ENCODE peak calls at places on chromosomes 12 and 14, in five cellular contexts. One of them, this sample, is unnamed.

GRCh38 chr12:18849080-18849479 is 111.2 kb downstream of the CAPZA3 start:
- DNase-seq in mesendoderm: peak; percentile 18
- DNase-seq in trophoblast cell: peak; percentile 14
- DNase-seq in IMR-90: peak; percentile 88
- DNase-seq in neuronal stem cell: no peak
- DNase-seq in this sample: no peak

GRCh38 chr14:94163806-94164205 is 10.3 kb upstream of the PPP4R4 start:
- DNase-seq in mesendoderm: peak; percentile 65
- DNase-seq in trophoblast cell: no peak
- DNase-seq in IMR-90: no peak
- DNase-seq in neuronal stem cell: no peak
- DNase-seq in this sample: no peak

GRCh38 chr14:104820669-104821228 is 19.8 kb downstream of the ZBTB42 start:
- DNase-seq in mesendoderm: peak; percentile 87
- DNase-seq in trophoblast cell: peak; percentile 48
- DNase-seq in IMR-90: peak; percentile 72
- DNase-seq in neuronal stem cell: no peak
- DNase-seq in this sample: peak; percentile 49

GRCh38 chr12:47214771-47215170 is 135.0 kb upstream of the AMIGO2 start:
- DNase-seq in mesendoderm: no peak
- DNase-seq in trophoblast cell: no peak
- DNase-seq in IMR-90: no peak
- DNase-seq in neuronal stem cell: no peak
- DNase-seq in this sample: no peak

GRCh38 chr12:78865297-78865955 is 852 bp downstream of the SYT1 start:
- DNase-seq in mesendoderm: no peak
- DNase-seq in trophoblast cell: no peak
- DNase-seq in IMR-90: no peak
- DNase-seq in neuronal stem cell: no peak
- DNase-seq in this sample: no peak

GRCh38 chr12:123064885-123065619 is 84.6 kb downstream of the ARL6IP4 start:
- DNase-seq in mesendoderm: no peak
- DNase-seq in trophoblast cell: no peak
- DNase-seq in IMR-90: no peak
- DNase-seq in neuronal stem cell: no peak
- DNase-seq in this sample: no peak

GRCh38 chr12:3158851-3159465 is 81.8 kb downstream of the TSPAN9 start:
- DNase-seq in mesendoderm: no peak
- DNase-seq in trophoblast cell: no peak
- DNase-seq in IMR-90: peak; percentile 75
- DNase-seq in neuronal stem cell: no peak
- DNase-seq in this sample: no peak

GRCh38 chr14:80959448-80960006 is 4.1 kb downstream of the TSHR start:
- DNase-seq in mesendoderm: no peak
- DNase-seq in trophoblast cell: no peak
- DNase-seq in IMR-90: no peak
- DNase-seq in neuronal stem cell: no peak
- DNase-seq in this sample: no peak

GRCh38 chr12:95637471-95638155 is 86.3 kb upstream of the USP44 start:
- DNase-seq in mesendoderm: no peak
- DNase-seq in trophoblast cell: peak; percentile 87
- DNase-seq in IMR-90: peak; percentile 100
- DNase-seq in neuronal stem cell: no peak
- DNase-seq in this sample: no peak

GRCh38 chr12:80837342-80837978 is 100.3 kb downstream of the LIN7A start:
- DNase-seq in mesendoderm: peak; percentile 96
- DNase-seq in trophoblast cell: peak; percentile 82
- DNase-seq in IMR-90: peak; percentile 76
- DNase-seq in neuronal stem cell: peak; percentile 51
- DNase-seq in this sample: peak; percentile 34

GRCh38 chr12:68447807-68448138 is 115.6 kb upstream of the MDM1 start:
- DNase-seq in mesendoderm: no peak
- DNase-seq in trophoblast cell: no peak
- DNase-seq in IMR-90: no peak
- DNase-seq in neuronal stem cell: no peak
- DNase-seq in this sample: no peak

GRCh38 chr14:22837059-22837749 is 819 bp downstream of the MMP14 start:
- DNase-seq in mesendoderm: peak; percentile 67
- DNase-seq in trophoblast cell: peak; percentile 67
- DNase-seq in IMR-90: peak; percentile 63
- DNase-seq in neuronal stem cell: no peak
- DNase-seq in this sample: peak; percentile 74

GRCh38 chr12:116920939-116921338 is 10.2 kb downstream of the FBXW8 start:
- DNase-seq in mesendoderm: no peak
- DNase-seq in trophoblast cell: no peak
- DNase-seq in IMR-90: no peak
- DNase-seq in neuronal stem cell: no peak
- DNase-seq in this sample: no peak

GRCh38 chr12:129483494-129483893 is 420.3 kb downstream of the TMEM132D start:
- DNase-seq in mesendoderm: no peak
- DNase-seq in trophoblast cell: no peak
- DNase-seq in IMR-90: no peak
- DNase-seq in neuronal stem cell: no peak
- DNase-seq in this sample: no peak

GRCh38 chr14:34013714-34014055 is 62.8 kb upstream of the EGLN3 start:
- DNase-seq in mesendoderm: no peak
- DNase-seq in trophoblast cell: no peak
- DNase-seq in IMR-90: no peak
- DNase-seq in neuronal stem cell: no peak
- DNase-seq in this sample: no peak

GRCh38 chr14:56126514-56126913 is 8.3 kb downstream of the PELI2 start:
- DNase-seq in mesendoderm: no peak
- DNase-seq in trophoblast cell: no peak
- DNase-seq in IMR-90: no peak
- DNase-seq in neuronal stem cell: no peak
- DNase-seq in this sample: no peak

GRCh38 chr12:92466391-92467305 is 236.1 kb upstream of the PLEKHG7 start:
- DNase-seq in mesendoderm: peak; percentile 5
- DNase-seq in trophoblast cell: peak; percentile 55
- DNase-seq in IMR-90: peak; percentile 62
- DNase-seq in neuronal stem cell: peak; percentile 45
- DNase-seq in this sample: peak; percentile 49

GRCh38 chr12:116962197-116962596 is 51.4 kb downstream of the FBXW8 start:
- DNase-seq in mesendoderm: no peak
- DNase-seq in trophoblast cell: no peak
- DNase-seq in IMR-90: no peak
- DNase-seq in neuronal stem cell: no peak
- DNase-seq in this sample: no peak

GRCh38 chr14:72851660-72852059 is 42.2 kb downstream of the DPF3 start:
- DNase-seq in mesendoderm: no peak
- DNase-seq in trophoblast cell: no peak
- DNase-seq in IMR-90: no peak
- DNase-seq in neuronal stem cell: no peak
- DNase-seq in this sample: no peak

GRCh38 chr12:53750812-53751335 is 905 bp downstream of the CISTR start:
- DNase-seq in mesendoderm: peak; percentile 34
- DNase-seq in trophoblast cell: no peak
- DNase-seq in IMR-90: peak; percentile 19
- DNase-seq in neuronal stem cell: no peak
- DNase-seq in this sample: peak; percentile 67

GRCh38 chr12:42332301-42332894 is 6.4 kb downstream of the PPHLN1 start:
- DNase-seq in mesendoderm: peak; percentile 12
- DNase-seq in trophoblast cell: peak; percentile 74
- DNase-seq in IMR-90: peak; percentile 51
- DNase-seq in neuronal stem cell: no peak
- DNase-seq in this sample: no peak

GRCh38 chr14:36176524-36176923 is at the start of gene PTCSC3:
- DNase-seq in mesendoderm: no peak
- DNase-seq in trophoblast cell: no peak
- DNase-seq in IMR-90: no peak
- DNase-seq in neuronal stem cell: no peak
- DNase-seq in this sample: no peak

GRCh38 chr14:104023325-104024055 is 62.0 kb upstream of the ASPG start:
- DNase-seq in mesendoderm: no peak
- DNase-seq in trophoblast cell: no peak
- DNase-seq in IMR-90: no peak
- DNase-seq in neuronal stem cell: no peak
- DNase-seq in this sample: no peak

GRCh38 chr12:120406080-120406479 is 31.8 kb upstream of the COX6A1 start:
- DNase-seq in mesendoderm: no peak
- DNase-seq in trophoblast cell: no peak
- DNase-seq in IMR-90: no peak
- DNase-seq in neuronal stem cell: no peak
- DNase-seq in this sample: no peak

GRCh38 chr14:67999693-68000384 is 180.3 kb downstream of the RAD51B start:
- DNase-seq in mesendoderm: no peak
- DNase-seq in trophoblast cell: peak; percentile 36
- DNase-seq in IMR-90: peak; percentile 86
- DNase-seq in neuronal stem cell: no peak
- DNase-seq in this sample: no peak

GRCh38 chr12:96305665-96306064 is 94.6 kb downstream of the CDK17 start:
- DNase-seq in mesendoderm: no peak
- DNase-seq in trophoblast cell: no peak
- DNase-seq in IMR-90: no peak
- DNase-seq in neuronal stem cell: no peak
- DNase-seq in this sample: no peak

GRCh38 chr12:19093218-19093617 is 36.3 kb upstream of the PLEKHA5 start:
- DNase-seq in mesendoderm: no peak
- DNase-seq in trophoblast cell: no peak
- DNase-seq in IMR-90: peak; percentile 65
- DNase-seq in neuronal stem cell: no peak
- DNase-seq in this sample: no peak

GRCh38 chr14:89351364-89351957 is 65.6 kb downstream of the FOXN3 start:
- DNase-seq in mesendoderm: peak; percentile 66
- DNase-seq in trophoblast cell: no peak
- DNase-seq in IMR-90: peak; percentile 42
- DNase-seq in neuronal stem cell: no peak
- DNase-seq in this sample: peak; percentile 38

GRCh38 chr14:95557291-95557690 is 22.4 kb downstream of the GLRX5 start:
- DNase-seq in mesendoderm: no peak
- DNase-seq in trophoblast cell: no peak
- DNase-seq in IMR-90: no peak
- DNase-seq in neuronal stem cell: no peak
- DNase-seq in this sample: no peak

GRCh38 chr14:33570717-33571058 is 380.2 kb downstream of the EGLN3 start:
- DNase-seq in mesendoderm: no peak
- DNase-seq in trophoblast cell: no peak
- DNase-seq in IMR-90: no peak
- DNase-seq in neuronal stem cell: no peak
- DNase-seq in this sample: no peak

GRCh38 chr14:24379907-24380746 is 12.1 kb downstream of the NFATC4 start:
- DNase-seq in mesendoderm: no peak
- DNase-seq in trophoblast cell: no peak
- DNase-seq in IMR-90: no peak
- DNase-seq in neuronal stem cell: no peak
- DNase-seq in this sample: no peak

GRCh38 chr12:106839343-106839742 is 64.9 kb downstream of the RIC8B start:
- DNase-seq in mesendoderm: peak; percentile 14
- DNase-seq in trophoblast cell: no peak
- DNase-seq in IMR-90: no peak
- DNase-seq in neuronal stem cell: no peak
- DNase-seq in this sample: no peak

GRCh38 chr12:124309744-124310143 is 14.9 kb downstream of the RFLNA start:
- DNase-seq in mesendoderm: no peak
- DNase-seq in trophoblast cell: no peak
- DNase-seq in IMR-90: no peak
- DNase-seq in neuronal stem cell: no peak
- DNase-seq in this sample: no peak

GRCh38 chr12:20629414-20630156 is 65.5 kb upstream of the SLCO1C1 start:
- DNase-seq in mesendoderm: no peak
- DNase-seq in trophoblast cell: no peak
- DNase-seq in IMR-90: peak; percentile 21
- DNase-seq in neuronal stem cell: no peak
- DNase-seq in this sample: no peak

GRCh38 chr12:65168606-65169310 is 625 bp upstream of the LEMD3 start:
- DNase-seq in mesendoderm: no peak
- DNase-seq in trophoblast cell: no peak
- DNase-seq in IMR-90: no peak
- DNase-seq in neuronal stem cell: peak; percentile 4
- DNase-seq in this sample: no peak

GRCh38 chr12:65170245-65170881 is 980 bp downstream of the LEMD3 start:
- DNase-seq in mesendoderm: peak; percentile 90
- DNase-seq in trophoblast cell: peak; percentile 66
- DNase-seq in IMR-90: peak; percentile 38
- DNase-seq in neuronal stem cell: peak; percentile 54
- DNase-seq in this sample: peak; percentile 71

GRCh38 chr12:65171073-65171472 is 1.7 kb downstream of the LEMD3 start:
- DNase-seq in mesendoderm: no peak
- DNase-seq in trophoblast cell: peak; percentile 24
- DNase-seq in IMR-90: peak; percentile 46
- DNase-seq in neuronal stem cell: no peak
- DNase-seq in this sample: no peak

GRCh38 chr12:65171870-65172269 is 2.5 kb downstream of the LEMD3 start:
- DNase-seq in mesendoderm: peak; percentile 23
- DNase-seq in trophoblast cell: peak; percentile 5
- DNase-seq in IMR-90: no peak
- DNase-seq in neuronal stem cell: no peak
- DNase-seq in this sample: no peak

GRCh38 chr12:65169311-65170244 is at the start of gene LEMD3:
- DNase-seq in mesendoderm: peak; percentile 98
- DNase-seq in trophoblast cell: peak; percentile 99
- DNase-seq in IMR-90: peak; percentile 85
- DNase-seq in neuronal stem cell: peak; percentile 69
- DNase-seq in this sample: peak; percentile 92
- H2BK120ac ChIP-seq in mesendoderm: peak within 1 kb of the TSS; percentile 19
- H2BK120ac ChIP-seq in trophoblast cell: peak within 1 kb of the TSS; percentile 94
- H2BK120ac ChIP-seq in IMR-90: peak within 1 kb of the TSS; percentile 82
- H2BK120ac ChIP-seq in neuronal stem cell: no peak within 1 kb of the TSS
- H2BK120ac ChIP-seq in this sample: no peak within 1 kb of the TSS

GRCh38 chr14:41606249-41607118 is at the start of gene LRFN5:
- DNase-seq in mesendoderm: peak; percentile 80
- DNase-seq in trophoblast cell: peak; percentile 40
- DNase-seq in IMR-90: peak; percentile 49
- DNase-seq in neuronal stem cell: peak; percentile 54
- DNase-seq in this sample: no peak
- H2BK120ac ChIP-seq in mesendoderm: no peak within 1 kb of the TSS
- H2BK120ac ChIP-seq in trophoblast cell: peak within 1 kb of the TSS; percentile 31
- H2BK120ac ChIP-seq in IMR-90: peak within 1 kb of the TSS; percentile 50
- H2BK120ac ChIP-seq in neuronal stem cell: no peak within 1 kb of the TSS
- H2BK120ac ChIP-seq in this sample: no peak within 1 kb of the TSS

GRCh38 chr12:32032205-32032810 is 73.1 kb downstream of the RESF1 start:
- DNase-seq in mesendoderm: peak; percentile 81
- DNase-seq in trophoblast cell: no peak
- DNase-seq in IMR-90: peak; percentile 23
- DNase-seq in neuronal stem cell: no peak
- DNase-seq in this sample: no peak

GRCh38 chr12:32033411-32033810 is 73.2 kb upstream of the BICD1 start:
- DNase-seq in mesendoderm: no peak
- DNase-seq in trophoblast cell: no peak
- DNase-seq in IMR-90: no peak
- DNase-seq in neuronal stem cell: no peak
- DNase-seq in this sample: no peak

GRCh38 chr12:32031109-32031508 is 71.9 kb downstream of the RESF1 start:
- DNase-seq in mesendoderm: peak; percentile 47
- DNase-seq in trophoblast cell: no peak
- DNase-seq in IMR-90: no peak
- DNase-seq in neuronal stem cell: no peak
- DNase-seq in this sample: no peak

GRCh38 chr12:32030151-32030550 is 70.9 kb downstream of the RESF1 start:
- DNase-seq in mesendoderm: no peak
- DNase-seq in trophoblast cell: no peak
- DNase-seq in IMR-90: no peak
- DNase-seq in neuronal stem cell: no peak
- DNase-seq in this sample: no peak

GRCh38 chr12:32030676-32031075 is 71.5 kb downstream of the RESF1 start:
- DNase-seq in mesendoderm: no peak
- DNase-seq in trophoblast cell: no peak
- DNase-seq in IMR-90: no peak
- DNase-seq in neuronal stem cell: no peak
- DNase-seq in this sample: no peak
- H2BK120ac ChIP-seq in mesendoderm: no peak overlapping the region
- H2BK120ac ChIP-seq in trophoblast cell: no peak overlapping the region
- H2BK120ac ChIP-seq in IMR-90: no peak overlapping the region
- H2BK120ac ChIP-seq in neuronal stem cell: no peak overlapping the region
- H2BK120ac ChIP-seq in this sample: no peak overlapping the region

GRCh38 chr12:101336400-101336799 is 56.5 kb downstream of the UTP20 start:
- DNase-seq in mesendoderm: no peak
- DNase-seq in trophoblast cell: no peak
- DNase-seq in IMR-90: no peak
- DNase-seq in neuronal stem cell: no peak
- DNase-seq in this sample: no peak
- H2BK120ac ChIP-seq in mesendoderm: no peak overlapping the region
- H2BK120ac ChIP-seq in trophoblast cell: no peak overlapping the region
- H2BK120ac ChIP-seq in IMR-90: no peak overlapping the region
- H2BK120ac ChIP-seq in neuronal stem cell: no peak overlapping the region
- H2BK120ac ChIP-seq in this sample: no peak overlapping the region